ENCODE peak calls at places on chromosomes 11 and 22, in five cellular contexts. H is retinal pigment epithelial cell, C is adrenal gland, G is endodermal cell, E is thoracic aorta. Z is an unnamed sample.

GRCh38 chr11:94507485-94507884 is 4.8 kb upstream of the C11orf97 start:
- DNase-seq in H (no peak), G (no peak), C (no peak), E (no peak), Z (no peak)

GRCh38 chr22:45996241-45997076 is 19.5 kb upstream of the WNT7B start:
- DNase-seq in E (no peak), C (peak; percentile 56), G (no peak), H (no peak), Z (peak; percentile 65)

GRCh38 chr11:44002191-44003093 is 45.3 kb upstream of the ACCSL start:
- DNase-seq in C (no peak), H (no peak), G (no peak), E (no peak), Z (no peak)

GRCh38 chr11:71294846-71295600 is 42.6 kb upstream of the SHANK2 start:
- DNase-seq in H (no peak), E (no peak), G (peak; percentile 17), C (no peak), Z (no peak)

GRCh38 chr22:41504397-41504796 is 35.5 kb downstream of the ACO2 start:
- DNase-seq in G (no peak), H (no peak), E (peak; percentile 41), C (peak; percentile 88), Z (no peak)

GRCh38 chr22:23536821-23537345 is 43.2 kb downstream of the IGLL1 start:
- DNase-seq in H (no peak), C (no peak), G (peak; percentile 57), E (no peak), Z (no peak)

GRCh38 chr11:30830666-30831065 is 244.5 kb upstream of the MPPED2 start:
- DNase-seq in G (no peak), E (no peak), C (no peak), H (no peak), Z (no peak)

GRCh38 chr11:101915811-101916291 is 471 bp downstream of the ANGPTL5 start:
- DNase-seq in H (no peak), C (no peak), E (no peak), G (no peak), Z (peak; percentile 31)

GRCh38 chr22:41197808-41198585 is 7.1 kb upstream of the L3MBTL2 start:
- DNase-seq in G (peak; percentile 66), C (peak; percentile 56), H (no peak), E (no peak), Z (no peak)

GRCh38 chr11:114395776-114396175 is 4.5 kb downstream of the C11orf71 start:
- DNase-seq in H (no peak), G (peak; percentile 72), C (no peak), E (no peak), Z (no peak)

GRCh38 chr11:75481602-75482309 is 44.0 kb downstream of the GDPD5 start:
- DNase-seq in H (no peak), E (no peak), G (no peak), C (no peak), Z (no peak)

GRCh38 chr11:126475627-126475991 is 120.1 kb downstream of the ST3GAL4 start:
- DNase-seq in G (no peak), E (no peak), H (no peak), C (no peak), Z (no peak)
- TF ChIP-seq CTCF in G (no peak), E (no peak), H (no peak), C (no peak), Z (no peak)

GRCh38 chr11:236774-237767 is at the start of gene PSMD13:
- DNase-seq in E (peak; percentile 47), C (peak; percentile 83), H (peak; percentile 30), G (peak; percentile 92), Z (peak; percentile 93)
- TF ChIP-seq CTCF in E (peak; percentile 21), C (no peak), H (no peak), G (no peak), Z (no peak)

GRCh38 chr11:83219095-83219494 is 25.6 kb downstream of the ANKRD42 start:
- DNase-seq in C (no peak), H (no peak), E (no peak), G (peak; percentile 82), Z (no peak)
- TF ChIP-seq CTCF in C (peak; percentile 35), H (peak; percentile 45), E (no peak), G (peak; percentile 86), Z (no peak)

GRCh38 chr11:17976651-17977050 is 36.2 kb downstream of the SERGEF start:
- DNase-seq in G (no peak), H (no peak), C (no peak), E (no peak), Z (no peak)

GRCh38 chr11:17968206-17968605 is 44.6 kb downstream of the SERGEF start:
- DNase-seq in E (no peak), G (no peak), C (no peak), H (no peak), Z (no peak)

GRCh38 chr11:17967661-17968060 is 45.2 kb downstream of the SERGEF start:
- DNase-seq in H (no peak), G (no peak), C (no peak), E (no peak), Z (no peak)

GRCh38 chr11:17974246-17974645 is 38.6 kb downstream of the SERGEF start:
- DNase-seq in E (no peak), C (no peak), G (no peak), H (no peak), Z (no peak)

DNA sequence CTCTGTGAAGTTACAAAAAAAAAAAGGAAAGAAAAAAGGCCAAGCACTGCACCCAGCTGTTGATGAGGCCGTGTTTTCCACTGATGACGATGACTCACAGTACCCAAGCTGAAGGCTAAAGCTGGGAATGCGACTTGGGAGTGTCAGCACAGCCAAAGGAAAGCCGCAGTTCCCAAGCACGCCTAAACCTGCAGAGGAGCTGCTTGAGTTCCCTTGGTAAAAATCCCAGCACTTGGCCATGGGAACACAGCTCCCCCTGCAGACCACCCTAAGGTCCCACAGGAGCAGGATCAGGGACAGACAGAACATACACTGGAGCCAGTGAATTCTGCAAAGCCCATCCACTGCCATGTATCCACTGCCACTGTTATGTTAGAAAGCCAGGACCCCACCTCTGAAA is 39.9 kb downstream of the SERGEF start:
- DNase-seq in G (peak; percentile 92), H (peak; percentile 77), C (peak; percentile 86), E (no peak), Z (no peak)
- TF ChIP-seq CTCF in G (peak; percentile 88), H (peak; percentile 96), C (peak; percentile 52), E (peak; percentile 53), Z (peak; percentile 25)